ENCODE peak calls at places on chromosomes 13 and 19, in eight cellular contexts. One of them, this sample, is unnamed.
A peak's percentile ranks its signal among the peaks of the same experiment; 100 is the strongest.

GRCh38 chr13:58712191-58712590 is 1080.6 kb downstream of the PCDH17 start:
- DNase-seq in fibroblast of the aortic adventitia: no peak
- DNase-seq in A549: no peak
- DNase-seq in HFFc6: no peak
- DNase-seq in astrocyte of the spinal cord: no peak
- DNase-seq in fibroblast of mammary gland: no peak
- DNase-seq in BE2C: no peak
- DNase-seq in AG04450: no peak
- DNase-seq in this sample: peak; percentile 27

GRCh38 chr13:29737061-29737460 is 113.4 kb downstream of the UBL3 start:
- DNase-seq in A549: no peak
- DNase-seq in BE2C: no peak
- DNase-seq in fibroblast of the aortic adventitia: no peak
- DNase-seq in HFFc6: no peak
- DNase-seq in AG04450: no peak
- DNase-seq in astrocyte of the spinal cord: no peak
- DNase-seq in fibroblast of mammary gland: no peak
- DNase-seq in this sample: no peak

GRCh38 chr13:95956589-95957148 is 96.5 kb downstream of the UGGT2 start:
- DNase-seq in fibroblast of mammary gland: peak; percentile 22
- DNase-seq in fibroblast of the aortic adventitia: peak; percentile 21
- DNase-seq in AG04450: no peak
- DNase-seq in A549: no peak
- DNase-seq in BE2C: no peak
- DNase-seq in HFFc6: no peak
- DNase-seq in astrocyte of the spinal cord: peak; percentile 9
- DNase-seq in this sample: no peak

GRCh38 chr19:46218160-46218559 is 11.4 kb upstream of the IGFL1 start:
- DNase-seq in fibroblast of the aortic adventitia: peak; percentile 32
- DNase-seq in HFFc6: no peak
- DNase-seq in BE2C: no peak
- DNase-seq in astrocyte of the spinal cord: peak; percentile 29
- DNase-seq in A549: no peak
- DNase-seq in AG04450: no peak
- DNase-seq in fibroblast of mammary gland: peak; percentile 37
- DNase-seq in this sample: no peak

GRCh38 chr13:111140562-111141105 is 25.5 kb downstream of the ARHGEF7 start:
- DNase-seq in astrocyte of the spinal cord: no peak
- DNase-seq in HFFc6: no peak
- DNase-seq in fibroblast of mammary gland: no peak
- DNase-seq in AG04450: no peak
- DNase-seq in fibroblast of the aortic adventitia: no peak
- DNase-seq in BE2C: no peak
- DNase-seq in A549: no peak
- DNase-seq in this sample: no peak

GRCh38 chr19:33207040-33207620 is 13.0 kb downstream of the LRP3 start:
- DNase-seq in A549: no peak
- DNase-seq in HFFc6: no peak
- DNase-seq in AG04450: no peak
- DNase-seq in astrocyte of the spinal cord: no peak
- DNase-seq in BE2C: no peak
- DNase-seq in fibroblast of mammary gland: no peak
- DNase-seq in fibroblast of the aortic adventitia: no peak
- DNase-seq in this sample: no peak

GRCh38 chr19:41994521-41994971 is 516 bp upstream of the ATP1A3 start:
- DNase-seq in fibroblast of the aortic adventitia: no peak
- DNase-seq in A549: no peak
- DNase-seq in BE2C: peak; percentile 77
- DNase-seq in AG04450: no peak
- DNase-seq in HFFc6: no peak
- DNase-seq in fibroblast of mammary gland: no peak
- DNase-seq in astrocyte of the spinal cord: no peak
- DNase-seq in this sample: peak; percentile 49

GRCh38 chr13:30629527-30629926 is 11.8 kb downstream of the USPL1 start:
- DNase-seq in fibroblast of the aortic adventitia: no peak
- DNase-seq in fibroblast of mammary gland: no peak
- DNase-seq in AG04450: no peak
- DNase-seq in BE2C: no peak
- DNase-seq in HFFc6: no peak
- DNase-seq in astrocyte of the spinal cord: no peak
- DNase-seq in A549: no peak
- DNase-seq in this sample: no peak

GRCh38 chr13:24228852-24229458 is 68.4 kb downstream of the SPATA13 start:
- DNase-seq in AG04450: peak; percentile 52
- DNase-seq in A549: peak; percentile 34
- DNase-seq in astrocyte of the spinal cord: peak; percentile 74
- DNase-seq in HFFc6: peak; percentile 66
- DNase-seq in BE2C: peak; percentile 40
- DNase-seq in fibroblast of the aortic adventitia: peak; percentile 85
- DNase-seq in fibroblast of mammary gland: peak; percentile 76
- DNase-seq in this sample: no peak

GRCh38 chr13:40271931-40272775 is 394.3 kb downstream of the FOXO1 start:
- DNase-seq in fibroblast of mammary gland: peak; percentile 86
- DNase-seq in AG04450: no peak
- DNase-seq in HFFc6: peak; percentile 65
- DNase-seq in fibroblast of the aortic adventitia: peak; percentile 97
- DNase-seq in astrocyte of the spinal cord: peak; percentile 92
- DNase-seq in A549: no peak
- DNase-seq in BE2C: no peak
- DNase-seq in this sample: no peak

GRCh38 chr13:60397693-60398437 is 845 bp downstream of the TDRD3 start:
- DNase-seq in fibroblast of mammary gland: peak; percentile 63
- DNase-seq in AG04450: peak; percentile 29
- DNase-seq in astrocyte of the spinal cord: peak; percentile 80
- DNase-seq in A549: peak; percentile 30
- DNase-seq in fibroblast of the aortic adventitia: peak; percentile 66
- DNase-seq in BE2C: peak; percentile 74
- DNase-seq in HFFc6: peak; percentile 52
- DNase-seq in this sample: peak; percentile 80

GRCh38 chr13:80276371-80277289 is 64.3 kb downstream of the SPRY2 start:
- DNase-seq in AG04450: no peak
- DNase-seq in A549: no peak
- DNase-seq in fibroblast of the aortic adventitia: no peak
- DNase-seq in astrocyte of the spinal cord: peak; percentile 23
- DNase-seq in fibroblast of mammary gland: peak; percentile 7
- DNase-seq in BE2C: peak; percentile 18
- DNase-seq in HFFc6: peak; percentile 64
- DNase-seq in this sample: no peak

GRCh38 chr19:16025108-16026101 is 50.9 kb upstream of the TPM4 start:
- DNase-seq in fibroblast of the aortic adventitia: peak; percentile 62
- DNase-seq in fibroblast of mammary gland: peak; percentile 86
- DNase-seq in AG04450: peak; percentile 16
- DNase-seq in BE2C: peak; percentile 34
- DNase-seq in A549: peak; percentile 68
- DNase-seq in astrocyte of the spinal cord: peak; percentile 39
- DNase-seq in HFFc6: peak; percentile 81
- DNase-seq in this sample: no peak

GRCh38 chr19:52735734-52736133 is 890 bp upstream of the ZNF611 start:
- DNase-seq in BE2C: no peak
- DNase-seq in fibroblast of mammary gland: peak; percentile 74
- DNase-seq in astrocyte of the spinal cord: peak; percentile 31
- DNase-seq in A549: no peak
- DNase-seq in fibroblast of the aortic adventitia: peak; percentile 14
- DNase-seq in AG04450: no peak
- DNase-seq in HFFc6: no peak
- DNase-seq in this sample: peak; percentile 58

GRCh38 chr13:25136872-25137623 is 35.0 kb downstream of the AMER2 start:
- DNase-seq in A549: no peak
- DNase-seq in BE2C: no peak
- DNase-seq in HFFc6: no peak
- DNase-seq in AG04450: no peak
- DNase-seq in fibroblast of mammary gland: no peak
- DNase-seq in fibroblast of the aortic adventitia: no peak
- DNase-seq in astrocyte of the spinal cord: no peak
- DNase-seq in this sample: no peak

GRCh38 chr13:42110410-42111155 is 62.1 kb downstream of the DGKH start:
- DNase-seq in BE2C: peak; percentile 29
- DNase-seq in astrocyte of the spinal cord: peak; percentile 84
- DNase-seq in HFFc6: peak; percentile 72
- DNase-seq in fibroblast of mammary gland: peak; percentile 84
- DNase-seq in fibroblast of the aortic adventitia: peak; percentile 90
- DNase-seq in AG04450: peak; percentile 54
- DNase-seq in A549: peak; percentile 36
- DNase-seq in this sample: no peak

GRCh38 chr13:27076411-27076810 is 95.2 kb downstream of the USP12 start:
- DNase-seq in fibroblast of the aortic adventitia: peak; percentile 81
- DNase-seq in HFFc6: no peak
- DNase-seq in BE2C: no peak
- DNase-seq in A549: no peak
- DNase-seq in fibroblast of mammary gland: no peak
- DNase-seq in astrocyte of the spinal cord: no peak
- DNase-seq in AG04450: no peak
- DNase-seq in this sample: no peak

GRCh38 chr19:17869114-17869608 is 2.6 kb upstream of the SLC5A5 start:
- DNase-seq in A549: no peak
- DNase-seq in AG04450: no peak
- DNase-seq in HFFc6: no peak
- DNase-seq in BE2C: no peak
- DNase-seq in fibroblast of the aortic adventitia: no peak
- DNase-seq in fibroblast of mammary gland: no peak
- DNase-seq in astrocyte of the spinal cord: no peak
- DNase-seq in this sample: no peak
- TF ChIP-seq CTCF in A549: no peak
- TF ChIP-seq CTCF in AG04450: no peak
- TF ChIP-seq CTCF in HFFc6: no peak
- TF ChIP-seq CTCF in BE2C: no peak
- TF ChIP-seq CTCF in fibroblast of the aortic adventitia: no peak
- TF ChIP-seq CTCF in fibroblast of mammary gland: no peak
- TF ChIP-seq CTCF in astrocyte of the spinal cord: no peak
- TF ChIP-seq CTCF in this sample: no peak

GRCh38 chr19:19385131-19385899 is 20.2 kb upstream of the GATAD2A start:
- DNase-seq in A549: peak; percentile 78
- DNase-seq in AG04450: peak; percentile 99
- DNase-seq in astrocyte of the spinal cord: peak; percentile 100
- DNase-seq in fibroblast of mammary gland: peak; percentile 99
- DNase-seq in fibroblast of the aortic adventitia: peak; percentile 99
- DNase-seq in HFFc6: peak; percentile 100
- DNase-seq in BE2C: peak; percentile 99
- DNase-seq in this sample: peak; percentile 99
- TF ChIP-seq CTCF in A549: no peak
- TF ChIP-seq CTCF in AG04450: peak; percentile 28
- TF ChIP-seq CTCF in astrocyte of the spinal cord: no peak
- TF ChIP-seq CTCF in fibroblast of mammary gland: no peak
- TF ChIP-seq CTCF in fibroblast of the aortic adventitia: peak; percentile 18
- TF ChIP-seq CTCF in HFFc6: no peak
- TF ChIP-seq CTCF in BE2C: no peak
- TF ChIP-seq CTCF in this sample: no peak

DNA sequence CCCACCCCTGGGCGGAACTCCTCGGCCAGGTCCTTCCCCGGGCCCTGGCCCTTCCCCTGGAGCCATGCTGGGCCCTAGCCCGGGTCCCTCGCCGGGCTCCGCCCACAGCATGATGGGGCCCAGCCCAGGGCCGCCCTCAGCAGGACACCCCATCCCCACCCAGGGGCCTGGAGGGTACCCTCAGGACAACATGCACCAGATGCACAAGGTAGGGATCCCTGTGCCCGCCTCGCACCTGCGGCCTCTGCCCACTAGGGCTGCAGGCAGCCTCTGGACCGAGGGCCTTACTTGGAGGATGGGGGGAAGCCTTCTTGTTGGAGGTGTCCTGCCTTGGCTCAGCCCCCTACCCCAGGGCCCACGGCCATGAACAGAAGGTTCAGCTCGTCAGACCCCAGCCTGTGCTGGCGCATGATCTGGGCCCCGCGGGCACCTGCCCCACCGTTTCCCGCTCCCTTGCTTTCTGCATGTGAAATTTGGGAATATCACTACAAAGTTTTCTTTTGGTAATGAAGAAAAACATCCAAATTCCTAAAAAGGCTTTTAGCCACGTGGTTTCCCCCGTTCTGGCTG is 23.4 kb downstream of the SMARCA4 start:
- DNase-seq in AG04450: no peak
- DNase-seq in A549: no peak
- DNase-seq in BE2C: no peak
- DNase-seq in fibroblast of mammary gland: no peak
- DNase-seq in HFFc6: no peak
- DNase-seq in astrocyte of the spinal cord: no peak
- DNase-seq in fibroblast of the aortic adventitia: no peak
- DNase-seq in this sample: no peak
- TF ChIP-seq CTCF in AG04450: no peak
- TF ChIP-seq CTCF in A549: no peak
- TF ChIP-seq CTCF in BE2C: no peak
- TF ChIP-seq CTCF in fibroblast of mammary gland: no peak
- TF ChIP-seq CTCF in HFFc6: peak; percentile 24
- TF ChIP-seq CTCF in astrocyte of the spinal cord: no peak
- TF ChIP-seq CTCF in fibroblast of the aortic adventitia: no peak
- TF ChIP-seq CTCF in this sample: no peak

GRCh38 chr13:100751826-100752225 is 77.2 kb upstream of the TMTC4 start:
- DNase-seq in A549: no peak
- DNase-seq in AG04450: no peak
- DNase-seq in astrocyte of the spinal cord: no peak
- DNase-seq in HFFc6: no peak
- DNase-seq in fibroblast of the aortic adventitia: no peak
- DNase-seq in fibroblast of mammary gland: no peak
- DNase-seq in BE2C: peak; percentile 35
- DNase-seq in this sample: peak; percentile 34
- TF ChIP-seq CTCF in A549: no peak
- TF ChIP-seq CTCF in AG04450: no peak
- TF ChIP-seq CTCF in astrocyte of the spinal cord: no peak
- TF ChIP-seq CTCF in HFFc6: no peak
- TF ChIP-seq CTCF in fibroblast of the aortic adventitia: no peak
- TF ChIP-seq CTCF in fibroblast of mammary gland: no peak
- TF ChIP-seq CTCF in BE2C: peak; percentile 18
- TF ChIP-seq CTCF in this sample: no peak

This sample was measured in glutamatergic neuron.